ENCODE peak calls at places on chromosomes 1 and 21, in six cellular contexts. F is HCT116, K is HepG2, G is GM12878, U is upper lobe of left lung, B is K562. Q is an unnamed sample.

GRCh38 chr1:111631502-111631901 is 11.9 kb downstream of the RAP1A start:
- ATAC-seq in G (no peak), B (no peak), K (no peak), F (no peak), U (no peak), Q (no peak)

GRCh38 chr1:48697066-48697707 is 79.5 kb downstream of the BEND5 start:
- ATAC-seq in F (peak), G (peak), B (peak), K (peak), U (peak), Q (no peak)

GRCh38 chr1:23126200-23126599 is 42.5 kb downstream of the LUZP1 start:
- ATAC-seq in F (no peak), B (peak), K (peak), U (no peak), G (no peak), Q (no peak)

GRCh38 chr1:114108741-114109255 is 44.9 kb downstream of the SYT6 start:
- ATAC-seq in U (peak), F (no peak), G (peak), B (no peak), K (no peak), Q (no peak)

GRCh38 chr1:5989286-5989605 is 3.0 kb downstream of the NPHP4 start:
- ATAC-seq in G (no peak), U (no peak), K (no peak), F (no peak), B (no peak), Q (no peak)

GRCh38 chr1:116671835-116672234 is 4.3 kb upstream of the IGSF3 start:
- ATAC-seq in G (no peak), B (no peak), K (no peak), U (peak), F (no peak), Q (no peak)

GRCh38 chr1:212110617-212111016 is 75.1 kb downstream of the DTL start:
- ATAC-seq in K (no peak), G (no peak), F (no peak), B (peak), U (peak), Q (peak)

GRCh38 chr21:41064325-41064724 is 103.6 kb upstream of the BACE2 start:
- ATAC-seq in U (no peak), B (no peak), G (no peak), K (no peak), F (no peak), Q (no peak)

GRCh38 chr1:192363177-192363576 is 46.4 kb downstream of the RGS21 start:
- ATAC-seq in G (peak), F (peak), U (no peak), K (no peak), B (peak), Q (no peak)

DNA sequence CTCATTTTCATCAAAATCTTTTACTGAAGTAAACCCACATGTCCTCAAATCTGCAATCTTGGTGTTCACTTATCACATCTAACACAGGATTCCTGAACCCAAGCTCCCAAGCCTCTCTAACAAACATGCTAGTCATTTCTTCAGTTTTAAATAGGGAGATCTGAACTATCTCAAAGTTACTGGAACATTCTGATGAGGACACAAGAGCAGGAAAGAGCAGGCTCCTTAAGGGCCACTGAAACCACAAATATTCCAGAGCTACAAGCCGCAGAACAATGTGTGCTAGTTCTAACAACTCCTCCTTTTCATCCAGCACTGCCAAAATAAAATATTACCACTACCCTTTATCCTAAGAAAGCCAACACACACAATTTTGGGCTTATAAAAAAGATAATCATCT is 38.9 kb downstream of the WARS2 start:
- ATAC-seq in F (no peak), U (peak), B (no peak), G (no peak), K (no peak), Q (peak)
- TF ChIP-seq POLR2AphosphoS5 in F (no peak), U (no peak), B (no peak), G (no peak), K (no peak), Q (no peak)

DNA sequence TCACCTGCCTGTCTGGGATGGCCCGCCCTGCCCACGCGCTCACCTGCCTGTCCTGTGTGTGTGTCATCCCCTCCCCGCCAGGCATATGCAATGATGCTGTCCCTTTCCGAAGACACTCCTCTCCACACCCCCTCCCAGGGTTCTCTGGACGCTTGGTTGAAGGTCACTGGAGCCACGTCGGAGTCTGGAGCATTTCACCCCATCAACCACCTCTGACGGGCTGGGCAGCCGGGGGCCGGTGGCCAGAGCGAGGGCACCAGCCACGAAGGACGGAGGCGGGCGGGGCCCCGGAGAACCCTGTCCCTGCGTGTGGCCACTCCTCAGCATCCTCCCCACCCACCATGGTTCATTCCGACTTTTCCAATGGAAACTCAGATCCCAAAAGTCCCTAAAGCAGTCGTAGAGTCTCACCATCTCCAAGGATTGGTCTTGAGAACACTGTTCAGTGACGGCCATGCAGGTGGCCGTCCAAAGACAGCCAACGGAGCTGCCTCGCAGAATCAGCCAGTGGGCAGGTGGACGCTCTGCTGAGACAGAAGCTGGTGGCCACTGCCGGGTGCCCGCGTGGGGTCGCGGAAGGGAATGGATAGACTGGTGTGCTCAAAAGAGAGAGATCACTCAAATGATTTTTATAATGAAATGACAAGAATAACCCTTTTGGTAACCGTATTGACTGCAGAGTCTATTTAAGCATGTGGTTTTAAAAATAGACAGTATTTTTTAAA is 20.7 kb upstream of the ARHGEF16 start:
- ATAC-seq in B (no peak), F (no peak), U (no peak), G (no peak), K (no peak), Q (no peak)
- TF ChIP-seq POLR2A in B (no peak), F (no peak), U (no peak), G (no peak), K (no peak), Q (no peak)

GRCh38 chr1:19504796-19505693 is 19.7 kb upstream of the CAPZB start:
- ATAC-seq in B (no peak), K (no peak), F (no peak), G (peak), U (peak), Q (peak)
- TF ChIP-seq POLR2AphosphoS5 in B (no peak), K (no peak), F (no peak), G (no peak), U (peak), Q (peak)

DNA sequence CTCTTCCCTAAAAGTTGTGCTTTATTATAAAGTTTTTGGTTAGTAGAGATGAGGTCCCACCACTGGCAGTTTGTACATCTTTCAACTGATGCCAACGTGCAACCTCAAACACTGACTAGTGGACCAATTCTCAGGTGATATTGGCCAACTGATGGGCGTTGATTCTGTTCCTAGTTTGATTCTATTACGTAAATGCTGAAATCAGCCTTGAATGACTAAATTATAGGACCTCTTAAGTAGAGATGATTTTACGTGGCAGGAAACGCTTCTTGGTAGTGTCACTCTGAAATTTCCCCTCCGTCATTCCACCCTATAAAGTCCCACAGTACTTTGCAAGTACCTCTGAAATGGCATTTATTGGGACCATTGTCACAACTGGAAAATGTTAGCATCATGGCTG is 8.8 kb upstream of the FNDC7 start:
- ATAC-seq in U (no peak), K (no peak), B (no peak), G (peak), F (no peak), Q (no peak)
- TF ChIP-seq POLR2A in U (no peak), K (no peak), B (no peak), G (no peak), F (no peak), Q (no peak)

GRCh38 chr1:51788938-51789337 is 89.6 kb downstream of the NRDC start:
- ATAC-seq in U (no peak), G (no peak), K (no peak), B (no peak), F (no peak), Q (no peak)
- TF ChIP-seq POLR2AphosphoS5 in U (no peak), G (no peak), K (no peak), B (no peak), F (no peak), Q (no peak)